ENCODE peak calls at places on chromosomes 4 and X, in seven cellular contexts. L is GM12878, O is H1, Z is HEK293T, M is WTC11, Y is K562, P is HepG2. F is an unnamed sample.
A peak's percentile ranks its signal among the peaks of the same experiment; 100 is the strongest.

GRCh38 chrX:129593137-129593536 is 53.1 kb downstream of the OCRL start:
- DNase-seq in Y (peak; percentile 32), O (no peak), M (no peak), P (no peak), L (no peak), Z (no peak), F (no peak)

GRCh38 chr4:6657242-6658203 is 17.0 kb downstream of the MRFAP1 start:
- DNase-seq in Z (no peak), P (no peak), M (no peak), O (no peak), Y (no peak), L (no peak), F (no peak)

GRCh38 chrX:123481908-123482873 is 250.7 kb downstream of the THOC2 start:
- DNase-seq in Y (no peak), M (no peak), O (no peak), L (no peak), P (no peak), Z (no peak), F (no peak)

GRCh38 chr4:6233943-6234342 is 33.6 kb upstream of the JAKMIP1 start:
- DNase-seq in P (no peak), M (no peak), Z (no peak), O (no peak), Y (no peak), L (no peak), F (no peak)

GRCh38 chr4:106172846-106173245 is 143.2 kb downstream of the TBCK start:
- DNase-seq in Z (no peak), M (no peak), L (no peak), O (no peak), P (no peak), Y (no peak), F (no peak)

GRCh38 chr4:110878413-110878812 is 255.5 kb upstream of the PITX2 start:
- DNase-seq in P (no peak), Y (no peak), L (no peak), Z (no peak), M (no peak), O (no peak), F (peak; percentile 23)

GRCh38 chr4:47526281-47526680 is 41.2 kb downstream of the ATP10D start:
- DNase-seq in M (no peak), Y (no peak), Z (no peak), L (no peak), O (no peak), P (no peak), F (no peak)

GRCh38 chr4:120144634-120145033 is 78.0 kb upstream of the MAD2L1 start:
- DNase-seq in L (no peak), O (no peak), P (no peak), M (no peak), Z (no peak), Y (no peak), F (no peak)

GRCh38 chrX:44203791-44204190 is 139.7 kb downstream of the EFHC2 start:
- DNase-seq in P (peak; percentile 0), O (no peak), Z (no peak), L (no peak), M (no peak), Y (no peak), F (peak; percentile 12)

GRCh38 chrX:128616933-128617332 is 564.7 kb upstream of the ACTRT1 start:
- DNase-seq in L (no peak), P (no peak), O (no peak), Y (no peak), M (no peak), Z (no peak), F (no peak)

GRCh38 chr4:20577702-20578101 is 122.6 kb upstream of the PACRGL start:
- DNase-seq in L (no peak), P (no peak), Y (no peak), M (no peak), O (no peak), Z (no peak), F (no peak)

GRCh38 chr4:914531-914930 is 17.6 kb downstream of the GAK start:
- DNase-seq in O (no peak), L (no peak), P (no peak), Y (no peak), M (no peak), Z (no peak), F (no peak)

GRCh38 chr4:78551420-78552351 is at the start of gene ANXA3:
- DNase-seq in Z (peak; percentile 54), P (no peak), O (peak; percentile 81), L (no peak), M (peak; percentile 80), Y (peak; percentile 64), F (no peak)

GRCh38 chr4:95049838-95050237 is 292.1 kb downstream of the BMPR1B start:
- DNase-seq in Y (no peak), L (no peak), Z (no peak), O (no peak), P (no peak), M (no peak), F (no peak)

GRCh38 chrX:29434939-29435338 is 780.4 kb upstream of the MAGEB2 start:
- DNase-seq in L (no peak), Y (no peak), Z (no peak), O (no peak), M (no peak), P (no peak), F (no peak)

GRCh38 chrX:111270339-111270738 is at the start of gene CAPN6:
- DNase-seq in Y (no peak), L (no peak), P (no peak), M (peak; percentile 37), O (peak; percentile 43), Z (peak; percentile 20), F (no peak)

GRCh38 chr4:121758896-121759568 is 5.9 kb downstream of the SMIM43 start:
- DNase-seq in P (no peak), Z (no peak), M (no peak), O (no peak), L (no peak), Y (no peak), F (no peak)

GRCh38 chr4:133593764-133594163 is 444.7 kb downstream of the PCDH10 start:
- DNase-seq in Z (no peak), O (no peak), M (no peak), P (no peak), Y (no peak), L (no peak), F (no peak)

GRCh38 chrX:80667967-80668366 is 141.7 kb downstream of the BRWD3 start:
- DNase-seq in L (no peak), P (no peak), O (no peak), Z (no peak), Y (no peak), M (no peak), F (no peak)

GRCh38 chrX:134880866-134881265 is 109.9 kb upstream of the SMIM10 start:
- DNase-seq in Z (no peak), L (no peak), P (no peak), Y (no peak), O (no peak), M (no peak), F (no peak)

GRCh38 chr4:48380583-48381167 is 39.3 kb downstream of the SLAIN2 start:
- DNase-seq in P (no peak), L (no peak), Z (no peak), M (no peak), Y (no peak), O (no peak), F (no peak)

DNA sequence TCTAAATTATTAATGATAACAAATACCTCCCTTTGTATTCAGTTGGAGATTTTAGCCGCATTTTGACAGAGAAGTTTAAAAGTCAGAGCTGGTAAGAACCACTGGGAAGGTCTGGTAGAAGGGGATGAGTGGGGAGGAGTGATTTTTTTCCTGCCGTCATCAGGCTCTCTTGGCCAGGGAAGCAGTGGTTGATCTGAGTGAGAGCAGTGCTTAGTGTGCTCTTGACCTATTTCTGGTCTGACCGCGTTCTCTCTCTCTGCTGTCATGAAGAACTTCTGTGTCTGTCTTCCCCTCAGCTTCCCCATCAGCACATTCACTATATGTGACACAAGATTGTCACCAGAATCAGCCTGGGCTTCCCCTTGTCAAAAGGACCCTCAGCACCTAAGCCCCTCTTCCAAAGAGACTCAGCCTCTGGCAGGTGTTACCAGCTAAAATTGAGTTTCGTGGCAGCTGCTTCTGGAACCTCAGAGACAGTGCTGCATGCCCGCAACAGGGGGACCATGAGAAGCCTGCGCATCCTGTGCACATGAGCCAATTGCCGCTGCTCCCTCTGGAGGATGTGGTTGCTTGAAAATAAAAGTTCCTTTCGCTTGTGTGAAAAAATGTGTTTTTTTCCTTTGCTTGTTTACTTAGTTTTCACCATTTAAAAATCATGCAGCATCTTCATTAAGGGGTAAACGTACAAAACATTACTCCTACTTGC is 268.9 kb downstream of the C4orf33 start:
- DNase-seq in Y (no peak), M (no peak), O (no peak), P (no peak), Z (no peak), L (no peak), F (no peak)
- TF ChIP-seq SP1 in Y (no peak), M (no peak), O (no peak), P (no peak), Z (no peak), L (no peak), F (no peak)

DNA sequence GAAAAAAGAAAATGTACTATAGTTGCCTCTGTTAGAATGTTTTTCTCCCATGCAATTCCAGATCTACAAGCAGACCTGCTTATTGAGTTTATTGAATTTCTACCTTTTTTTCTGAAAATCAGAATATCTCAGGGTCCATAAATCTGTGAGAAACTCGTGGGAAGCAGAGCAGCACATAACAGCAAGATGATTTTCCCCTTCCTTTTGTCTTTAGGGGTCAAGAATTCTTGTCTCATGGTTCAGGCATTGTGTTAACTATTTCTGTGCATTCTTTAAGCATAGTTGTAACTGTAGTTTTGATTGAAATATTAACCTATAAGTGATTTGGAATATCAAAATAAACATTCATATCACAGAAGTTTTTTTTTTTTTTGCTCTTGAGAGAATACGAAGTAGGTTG is 11.4 kb downstream of the EDNRA start:
- DNase-seq in L (no peak), M (no peak), O (no peak), Y (no peak), Z (no peak), P (no peak), F (no peak)
- TF ChIP-seq SP1 in L (no peak), M (no peak), O (no peak), Y (no peak), Z (no peak), P (no peak), F (no peak)

GRCh38 chrX:153933751-153934472 is 925 bp downstream of the NAA10 start:
- DNase-seq in Y (no peak), L (no peak), O (no peak), M (no peak), Z (no peak), P (no peak), F (no peak)
- TF ChIP-seq SP1 in Y (no peak), L (no peak), O (no peak), M (no peak), Z (no peak), P (no peak), F (no peak)

DNA sequence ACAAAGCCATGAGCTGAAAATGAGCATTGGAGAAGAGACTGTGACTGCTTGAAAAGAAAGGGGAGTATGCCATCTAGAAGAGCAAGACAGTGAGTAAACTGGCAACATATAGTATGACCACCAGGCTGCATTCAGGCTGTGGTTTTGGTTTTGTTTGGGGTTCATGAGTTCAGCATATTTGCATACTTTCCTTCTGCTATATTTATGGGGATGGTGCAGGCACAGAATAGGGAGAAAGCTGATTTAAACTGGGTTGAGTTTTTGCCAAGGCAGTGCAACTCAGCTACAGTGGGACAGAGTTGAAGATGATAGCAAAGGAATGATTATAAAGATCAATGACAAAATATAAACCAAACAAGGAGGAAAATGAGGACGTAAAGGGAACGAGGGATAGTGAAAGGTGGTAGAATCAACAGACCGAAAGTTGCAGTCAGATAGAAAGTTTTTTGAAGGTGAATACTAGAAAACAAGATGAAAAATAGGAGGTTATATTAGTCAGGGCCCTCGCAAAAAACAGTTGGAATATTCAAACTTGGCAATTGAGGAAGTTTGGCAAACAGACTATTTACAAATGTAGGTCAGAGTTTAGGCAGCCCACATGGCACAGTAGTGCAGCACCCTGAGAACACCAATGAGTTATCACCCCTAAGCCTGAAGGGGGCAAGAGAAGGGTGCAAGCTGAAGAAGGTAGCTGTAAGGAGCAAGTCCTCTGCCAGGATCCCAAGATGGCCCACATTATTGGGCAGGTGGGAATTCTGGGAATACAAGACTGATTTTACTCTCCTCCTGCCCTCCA is 114.8 kb upstream of the MAP9 start:
- DNase-seq in O (no peak), P (no peak), M (no peak), Z (no peak), Y (no peak), L (peak; percentile 27), F (no peak)
- TF ChIP-seq SP1 in O (no peak), P (no peak), M (no peak), Z (no peak), Y (no peak), L (no peak), F (no peak)

F was measured in HCT116.